ENCODE peak calls at places on chromosomes 5 and 9, in six cellular contexts. T is left lung, S is activated T-cell treated with anti-CD3 and anti-CD28 coated beads for 48 hours, K is NCI-H1092, W is RCC 7860, M is fibroblast of lung. U is an unnamed sample.
A peak's percentile ranks its signal among the peaks of the same experiment; 100 is the strongest.

GRCh38 chr5:140362875-140363630 is 3.1 kb downstream of the SLC4A9 start:
- DNase-seq in T (peak; percentile 84), S (peak; percentile 79), K (peak; percentile 30), W (peak; percentile 38), M (peak; percentile 34), U (no peak)

GRCh38 chr5:178619390-178619789 is 7.5 kb downstream of the CLK4 start:
- DNase-seq in T (no peak), S (no peak), K (no peak), W (no peak), M (no peak), U (no peak)

GRCh38 chr5:178289438-178289837 is 56.8 kb upstream of the PHYKPL start:
- DNase-seq in T (no peak), S (no peak), K (no peak), W (no peak), M (no peak), U (no peak)

GRCh38 chr9:738209-738915 is 103.1 kb upstream of the DMRT1 start:
- DNase-seq in T (peak; percentile 62), S (no peak), K (no peak), W (peak; percentile 87), M (peak; percentile 99), U (peak; percentile 92)

GRCh38 chr5:140596364-140596763 is 31.7 kb downstream of the SLC35A4 start:
- DNase-seq in T (no peak), S (no peak), K (no peak), W (no peak), M (peak; percentile 27), U (no peak)

GRCh38 chr5:97134634-97135033 is 7.8 kb downstream of the LIX1 start:
- DNase-seq in T (no peak), S (no peak), K (no peak), W (no peak), M (no peak), U (no peak)

GRCh38 chr5:82619097-82619496 is 340.9 kb upstream of the RPS23 start:
- DNase-seq in T (no peak), S (no peak), K (no peak), W (no peak), M (no peak), U (no peak)

GRCh38 chr5:132073231-132074013 is at the start of gene CSF2:
- DNase-seq in T (no peak), S (no peak), K (no peak), W (peak; percentile 91), M (peak; percentile 54), U (peak; percentile 93)

GRCh38 chr5:135265497-135266300 is 133.3 kb downstream of the MACROH2A1 start:
- DNase-seq in T (no peak), S (no peak), K (no peak), W (no peak), M (no peak), U (no peak)

GRCh38 chr9:7121055-7121454 is 363.3 kb downstream of the KDM4C start:
- DNase-seq in T (no peak), S (no peak), K (no peak), W (no peak), M (peak; percentile 23), U (no peak)

GRCh38 chr9:133886563-133887501 is 105.3 kb downstream of the VAV2 start:
- DNase-seq in T (no peak), S (no peak), K (no peak), W (no peak), M (no peak), U (no peak)

GRCh38 chr5:15286659-15287058 is 213.3 kb upstream of the FBXL7 start:
- DNase-seq in T (no peak), S (no peak), K (no peak), W (no peak), M (no peak), U (no peak)

GRCh38 chr9:79574166-79574565 is 2.4 kb downstream of the TLE4 start:
- DNase-seq in T (no peak), S (no peak), K (no peak), W (no peak), M (no peak), U (no peak)

U was measured in A172.